ENCODE peak calls at places on chromosome 22, in six cellular contexts. C is IMR-90, O is H9, X is H1, Z is mesenchymal stem cell, H is neuronal stem cell. F is an unnamed sample.

GRCh38 chr22:33923033-33923432 is 2.8 kb upstream of the LARGE1 start:
- DNase-seq in X (no peak), C (peak), H (no peak), O (no peak), Z (peak), F (peak)

GRCh38 chr22:40482391-40482790 is 112.0 kb downstream of the SGSM3 start:
- DNase-seq in O (no peak), Z (no peak), H (no peak), C (no peak), X (no peak), F (peak)

GRCh38 chr22:18023509-18024275 is 669 bp downstream of the MICAL3 start:
- DNase-seq in O (peak), X (peak), H (peak), C (peak), Z (peak), F (peak)

GRCh38 chr22:19728836-19729235 is 5.5 kb downstream of the GP1BB start:
- DNase-seq in O (no peak), H (no peak), C (no peak), X (no peak), Z (no peak), F (no peak)

GRCh38 chr22:40400173-40400572 is 29.8 kb downstream of the SGSM3 start:
- DNase-seq in O (no peak), X (no peak), Z (no peak), C (no peak), H (no peak), F (no peak)

GRCh38 chr22:26756675-26757293 is 99.4 kb downstream of the MIAT start:
- DNase-seq in O (peak), X (no peak), Z (peak), H (peak), C (peak), F (peak)

GRCh38 chr22:41517172-41518047 is 26.9 kb downstream of the POLR3H start:
- DNase-seq in H (peak), C (peak), Z (peak), X (no peak), O (peak), F (peak)

GRCh38 chr22:21754523-21755128 is 19.0 kb upstream of the YPEL1 start:
- DNase-seq in Z (no peak), C (peak), O (no peak), H (no peak), X (no peak), F (no peak)

GRCh38 chr22:39958916-39959639 is 1.1 kb upstream of the TMA7B start:
- DNase-seq in H (no peak), O (no peak), Z (no peak), C (no peak), X (no peak), F (no peak)

DNA sequence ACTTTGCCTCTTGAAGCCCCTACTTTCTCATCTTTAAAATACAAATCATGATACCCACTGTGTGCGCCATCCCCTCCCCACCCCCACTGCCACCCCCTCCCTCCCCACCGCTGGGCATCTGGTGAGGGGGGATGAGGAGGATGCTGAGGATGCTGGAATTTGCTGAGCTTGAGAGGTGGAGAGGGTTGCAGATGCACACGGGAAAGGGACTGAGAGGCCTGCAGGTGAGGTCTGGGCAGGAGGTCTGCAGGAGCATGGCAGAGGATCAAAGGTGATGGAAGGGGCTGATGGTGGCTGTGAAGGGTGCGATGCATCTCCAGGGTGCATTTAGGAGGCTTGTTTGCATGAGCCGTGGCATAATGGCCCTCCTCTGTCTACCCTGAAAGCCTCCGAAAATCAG is 7.6 kb upstream of the TBC1D22A start:
- DNase-seq in H (no peak), Z (no peak), C (no peak), X (no peak), O (no peak), F (no peak)
- H2AFZ ChIP-seq in H (peak), Z (no peak), C (peak), X (no peak), O (no peak), F (no peak)

GRCh38 chr22:27918351-27919221 is 470 bp downstream of the PITPNB start:
- DNase-seq in C (peak), O (peak), Z (peak), H (peak), X (no peak), F (peak)
- H3K4ac ChIP-seq in C (peak), O (no peak), Z (peak), H (no peak), X (no peak), F (peak)

DNA sequence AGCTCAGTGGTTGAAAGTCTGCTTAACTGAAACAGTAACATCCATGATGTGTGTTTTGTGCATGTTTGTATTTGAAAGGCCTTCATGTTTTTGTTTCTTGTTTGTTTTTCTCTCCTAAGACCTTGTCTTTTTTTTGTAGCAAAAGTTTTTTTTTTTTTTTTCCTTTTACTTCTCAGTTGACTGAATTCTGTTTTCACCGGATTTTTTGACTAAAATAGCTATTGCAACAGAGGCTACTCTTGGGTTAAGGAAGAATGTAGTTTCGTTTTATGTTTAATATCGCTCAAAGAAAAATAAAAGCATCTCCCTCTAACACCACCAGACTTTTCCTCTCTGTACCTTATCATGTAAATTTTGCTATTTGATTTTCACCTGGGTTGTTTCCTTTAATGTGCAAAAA is 15.1 kb downstream of the APOL6 start:
- DNase-seq in O (no peak), Z (no peak), H (no peak), C (no peak), X (no peak), F (no peak)
- H2AFZ ChIP-seq in O (no peak), Z (no peak), H (no peak), C (no peak), X (no peak), F (no peak)

GRCh38 chr22:37561209-37562048 is 1.1 kb downstream of the CDC42EP1 start:
- DNase-seq in H (peak), Z (peak), O (peak), C (peak), X (peak), F (peak)

GRCh38 chr22:37563153-37564081 is 3.1 kb downstream of the CDC42EP1 start:
- DNase-seq in C (peak), H (no peak), O (no peak), X (no peak), Z (peak), F (peak)

GRCh38 chr22:37564111-37564711 is 3.9 kb downstream of the CDC42EP1 start:
- DNase-seq in C (peak), X (no peak), H (no peak), O (no peak), Z (peak), F (peak)

GRCh38 chr22:37560682-37561208 is 465 bp downstream of the CDC42EP1 start:
- DNase-seq in H (no peak), Z (peak), O (peak), C (peak), X (no peak), F (no peak)

GRCh38 chr22:37562049-37562784 is 1.9 kb downstream of the CDC42EP1 start:
- DNase-seq in O (no peak), C (no peak), H (no peak), Z (no peak), X (no peak), F (no peak)
- H3K4ac ChIP-seq in O (peak), C (peak), H (no peak), Z (peak), X (peak), F (peak)

GRCh38 chr22:47337161-47337621 is 574.7 kb downstream of the TBC1D22A start:
- DNase-seq in O (no peak), H (no peak), X (no peak), Z (no peak), C (peak), F (no peak)
- H2AFZ ChIP-seq in O (no peak), H (no peak), X (no peak), Z (no peak), C (peak), F (no peak)

GRCh38 chr22:36419177-36419911 is 31.6 kb upstream of the MYH9 start:
- DNase-seq in Z (peak), O (no peak), C (peak), X (no peak), H (no peak), F (no peak)

GRCh38 chr22:36415415-36416168 is 27.8 kb upstream of the MYH9 start:
- DNase-seq in O (no peak), C (no peak), Z (no peak), X (no peak), H (no peak), F (peak)

GRCh38 chr22:36419912-36420882 is 32.4 kb upstream of the MYH9 start:
- DNase-seq in Z (peak), C (no peak), H (no peak), X (no peak), O (no peak), F (no peak)

GRCh38 chr22:36413022-36413770 is 25.4 kb upstream of the MYH9 start:
- DNase-seq in O (no peak), Z (peak), C (peak), H (no peak), X (no peak), F (peak)

DNA sequence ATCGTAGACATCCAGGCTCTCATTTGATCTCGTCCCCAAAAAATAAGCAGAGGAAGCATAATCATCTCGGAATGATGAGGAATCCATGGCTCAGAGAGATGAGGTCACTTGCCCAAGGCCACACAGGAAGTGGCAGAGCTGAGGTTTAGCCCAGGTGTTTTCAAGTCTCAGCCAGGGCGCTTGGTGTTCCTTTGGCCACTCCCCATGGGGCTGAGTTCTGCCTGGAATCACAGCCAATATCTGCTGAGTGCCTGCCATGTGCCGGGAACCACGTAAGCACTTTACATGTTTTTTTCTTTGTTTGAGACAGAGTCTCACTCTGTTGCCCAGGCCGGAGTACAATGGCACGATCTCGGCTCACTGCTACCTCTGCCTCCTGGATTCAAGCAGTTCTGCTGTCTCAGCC is 29.5 kb upstream of the MYH9 start:
- DNase-seq in H (no peak), Z (no peak), C (peak), O (no peak), X (no peak), F (peak)
- H3K4ac ChIP-seq in H (no peak), Z (peak), C (peak), O (no peak), X (no peak), F (no peak)

GRCh38 chr22:25741692-25742626 is at the start of gene MYO18B:
- DNase-seq in H (no peak), O (no peak), Z (no peak), C (no peak), X (no peak), F (peak)
- H2AFZ ChIP-seq in H (no peak), O (no peak), Z (no peak), C (peak), X (no peak), F (no peak)

DNA sequence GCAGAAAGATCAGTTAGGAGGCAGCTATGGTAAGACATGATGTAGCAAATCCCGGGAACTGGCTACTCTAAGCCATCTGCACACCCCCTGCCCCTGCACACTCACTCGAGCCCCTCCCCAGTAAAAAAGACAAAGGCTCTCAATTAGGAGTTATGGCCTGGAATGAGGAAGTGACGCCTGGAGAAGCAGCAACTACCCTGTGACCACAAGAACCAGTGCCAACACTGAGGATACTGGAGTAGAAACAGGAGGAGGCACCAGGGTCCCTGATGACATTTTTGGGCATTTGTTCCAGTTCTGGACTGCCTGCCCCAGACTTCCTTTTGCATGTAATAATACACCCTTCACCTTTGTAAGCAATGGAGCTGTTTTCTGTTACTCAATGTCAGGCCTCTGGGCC is 30.0 kb upstream of the HMGXB4 start:
- DNase-seq in X (no peak), C (no peak), H (no peak), O (no peak), Z (no peak), F (no peak)
- H3K4ac ChIP-seq in X (no peak), C (no peak), H (no peak), O (no peak), Z (no peak), F (no peak)